ENCODE peak calls at places on chromosomes 16 and 17, in ten cellular contexts. C is RWPE1, W is fibroblast of pulmonary artery, Q is GM23338, V is lower lobe of right lung, J is colonic mucosa, U is NB4, G is brain microvascular endothelial cell, X is AG10803, N is left ventricle myocardium inferior. L is an unnamed sample.

GRCh38 chr16:5722220-5722619 is 624.6 kb upstream of the EEF2KMT start:
- DNase-seq in U (no peak), G (no peak), Q (no peak), J (no peak), V (no peak), C (no peak), X (no peak), W (no peak), N (no peak), L (no peak)

GRCh38 chr17:32208436-32208835 is 57.2 kb upstream of the RHBDL3 start:
- DNase-seq in J (no peak), U (no peak), X (no peak), W (no peak), Q (no peak), V (no peak), G (no peak), N (no peak), C (no peak), L (no peak)

GRCh38 chr16:74580828-74581227 is 26.1 kb downstream of the GLG1 start:
- DNase-seq in G (no peak), N (no peak), U (no peak), J (no peak), C (no peak), X (peak), V (no peak), Q (no peak), W (no peak), L (no peak)

GRCh38 chr16:75247249-75247648 is 4.2 kb downstream of the BCAR1 start:
- DNase-seq in W (no peak), J (no peak), U (no peak), X (no peak), N (peak), C (no peak), G (no peak), Q (no peak), V (no peak), L (no peak)

GRCh38 chr17:38877130-38877851 is 7.4 kb downstream of the LASP1 start:
- DNase-seq in U (peak), N (no peak), C (no peak), J (no peak), X (no peak), Q (peak), W (no peak), V (peak), G (no peak), L (peak)

GRCh38 chr16:31052131-31052530 is 18.8 kb downstream of the STX4 start:
- DNase-seq in J (no peak), Q (no peak), V (no peak), X (peak), U (peak), G (peak), W (peak), C (peak), N (no peak), L (no peak)

GRCh38 chr16:71618429-71618828 is 7.6 kb upstream of the MARVELD3 start:
- DNase-seq in N (no peak), Q (no peak), C (no peak), X (no peak), W (no peak), V (no peak), J (no peak), G (no peak), U (no peak), L (no peak)

GRCh38 chr16:87384162-87384999 is 805 bp upstream of the FBXO31 start:
- DNase-seq in W (no peak), N (peak), J (peak), V (peak), Q (peak), X (no peak), G (no peak), C (peak), U (peak), L (peak)

GRCh38 chr17:16968786-16969185 is 3.1 kb downstream of the TNFRSF13B start:
- DNase-seq in C (no peak), V (no peak), W (no peak), Q (no peak), X (no peak), J (no peak), G (no peak), U (no peak), N (no peak), L (no peak)

GRCh38 chr17:38349097-38349904 is 2.3 kb upstream of the SOCS7 start:
- DNase-seq in J (peak), X (peak), U (peak), G (peak), Q (peak), N (peak), C (peak), W (peak), V (peak), L (peak)

GRCh38 chr16:50862818-50863672 is 121.2 kb downstream of the CYLD start:
- DNase-seq in Q (no peak), J (no peak), W (no peak), G (no peak), N (no peak), X (no peak), V (no peak), U (no peak), C (no peak), L (peak)

GRCh38 chr17:17782425-17783120 is 54.2 kb downstream of the SREBF1 start:
- DNase-seq in U (peak), W (no peak), C (no peak), V (no peak), Q (peak), J (peak), G (no peak), X (no peak), N (no peak), L (peak)

GRCh38 chr17:64661731-64661980 is 451 bp downstream of the SMURF2 start:
- DNase-seq in N (no peak), Q (no peak), U (no peak), X (no peak), W (no peak), V (no peak), G (no peak), J (no peak), C (no peak), L (no peak)

GRCh38 chr16:66474750-66475199 is 47.7 kb downstream of the BEAN1 start:
- DNase-seq in X (no peak), J (no peak), N (no peak), Q (no peak), U (peak), C (no peak), W (no peak), V (no peak), G (no peak), L (no peak)

GRCh38 chr17:59361916-59362810 is 30.7 kb downstream of the YPEL2 start:
- DNase-seq in C (no peak), V (no peak), J (no peak), Q (no peak), U (no peak), W (peak), X (peak), G (peak), N (no peak), L (no peak)

GRCh38 chr16:21646721-21647561 is 5.5 kb downstream of the IGSF6 start:
- DNase-seq in N (no peak), X (no peak), C (no peak), W (no peak), Q (no peak), U (no peak), J (peak), G (no peak), V (no peak), L (no peak)

GRCh38 chr16:49601541-49601940 is 227.9 kb downstream of the C16orf78 start:
- DNase-seq in G (no peak), V (no peak), C (no peak), U (no peak), Q (no peak), N (no peak), X (no peak), J (no peak), W (no peak), L (no peak)

GRCh38 chr16:17407321-17407720 is 63.4 kb downstream of the XYLT1 start:
- DNase-seq in W (no peak), C (no peak), U (no peak), G (no peak), Q (no peak), N (no peak), J (no peak), X (no peak), V (no peak), L (no peak)

GRCh38 chr16:15418206-15418605 is 16.2 kb upstream of the BMERB1 start:
- DNase-seq in U (no peak), X (no peak), W (no peak), G (no peak), Q (no peak), C (no peak), N (no peak), V (no peak), J (no peak), L (no peak)

GRCh38 chr17:76270770-76271668 is 5.9 kb downstream of the UBALD2 start:
- DNase-seq in Q (no peak), C (no peak), X (no peak), V (no peak), N (no peak), W (no peak), U (no peak), J (no peak), G (no peak), L (no peak)

GRCh38 chr17:37359682-37360188 is 16.1 kb upstream of the C17orf78 start:
- DNase-seq in J (no peak), Q (no peak), V (no peak), U (no peak), W (no peak), C (no peak), N (no peak), G (no peak), X (peak), L (no peak)

GRCh38 chr17:71472809-71473789 is 647.7 kb upstream of the SOX9 start:
- DNase-seq in C (peak), X (peak), W (peak), Q (peak), J (peak), U (peak), G (peak), N (no peak), V (no peak), L (no peak)

GRCh38 chr16:66728117-66728787 is 23.2 kb downstream of the DYNC1LI2 start:
- DNase-seq in W (peak), Q (peak), U (peak), J (no peak), V (no peak), G (no peak), C (peak), X (peak), N (no peak), L (no peak)

GRCh38 chr16:30902070-30902972 is 5.9 kb downstream of the CTF1 start:
- DNase-seq in C (peak), Q (peak), X (peak), G (peak), U (peak), J (peak), N (peak), W (peak), V (peak), L (peak)

GRCh38 chr17:40903129-40903847 is 18.2 kb upstream of the KRT20 start:
- DNase-seq in N (no peak), V (no peak), J (peak), X (peak), W (peak), G (peak), C (peak), Q (no peak), U (peak), L (no peak)

GRCh38 chr16:86575754-86576557 is 2.4 kb upstream of the FOXL1 start:
- DNase-seq in V (no peak), J (peak), G (peak), C (peak), X (peak), U (peak), W (peak), Q (peak), N (peak), L (peak)

GRCh38 chr16:14302031-14302398 is 230.9 kb downstream of the MRTFB start:
- DNase-seq in G (no peak), V (no peak), N (peak), C (peak), X (peak), W (peak), J (peak), U (peak), Q (peak), L (peak)

GRCh38 chr16:64391009-64391663 is 730.7 kb downstream of the CDH11 start:
- DNase-seq in U (no peak), X (no peak), G (peak), J (no peak), Q (no peak), V (no peak), W (peak), C (peak), N (no peak), L (no peak)

GRCh38 chr17:79089720-79090502 is 15.3 kb downstream of the ENGASE start:
- DNase-seq in G (no peak), Q (no peak), U (no peak), V (no peak), N (no peak), W (no peak), J (no peak), C (no peak), X (no peak), L (no peak)
- TF ChIP-seq CTCF in G (no peak), Q (no peak), U (no peak), V (no peak), N (no peak), W (no peak), J (no peak), C (no peak), X (no peak), L (no peak)

GRCh38 chr17:27603870-27604794 is 26.9 kb upstream of the LGALS9 start:
- DNase-seq in J (peak), Q (no peak), C (no peak), N (no peak), G (no peak), W (no peak), V (no peak), X (no peak), U (no peak), L (no peak)

GRCh38 chr17:27603446-27603820 is 27.6 kb upstream of the LGALS9 start:
- DNase-seq in C (no peak), G (no peak), Q (no peak), V (no peak), X (no peak), U (no peak), J (no peak), N (no peak), W (no peak), L (no peak)

GRCh38 chr17:27601069-27601974 is 29.7 kb upstream of the LGALS9 start:
- DNase-seq in X (peak), U (peak), C (peak), W (peak), G (peak), N (peak), V (peak), Q (peak), J (peak), L (peak)

GRCh38 chr17:27601975-27602302 is 29.0 kb upstream of the LGALS9 start:
- DNase-seq in C (no peak), J (no peak), N (no peak), W (no peak), G (no peak), X (no peak), Q (no peak), U (no peak), V (no peak), L (no peak)

DNA sequence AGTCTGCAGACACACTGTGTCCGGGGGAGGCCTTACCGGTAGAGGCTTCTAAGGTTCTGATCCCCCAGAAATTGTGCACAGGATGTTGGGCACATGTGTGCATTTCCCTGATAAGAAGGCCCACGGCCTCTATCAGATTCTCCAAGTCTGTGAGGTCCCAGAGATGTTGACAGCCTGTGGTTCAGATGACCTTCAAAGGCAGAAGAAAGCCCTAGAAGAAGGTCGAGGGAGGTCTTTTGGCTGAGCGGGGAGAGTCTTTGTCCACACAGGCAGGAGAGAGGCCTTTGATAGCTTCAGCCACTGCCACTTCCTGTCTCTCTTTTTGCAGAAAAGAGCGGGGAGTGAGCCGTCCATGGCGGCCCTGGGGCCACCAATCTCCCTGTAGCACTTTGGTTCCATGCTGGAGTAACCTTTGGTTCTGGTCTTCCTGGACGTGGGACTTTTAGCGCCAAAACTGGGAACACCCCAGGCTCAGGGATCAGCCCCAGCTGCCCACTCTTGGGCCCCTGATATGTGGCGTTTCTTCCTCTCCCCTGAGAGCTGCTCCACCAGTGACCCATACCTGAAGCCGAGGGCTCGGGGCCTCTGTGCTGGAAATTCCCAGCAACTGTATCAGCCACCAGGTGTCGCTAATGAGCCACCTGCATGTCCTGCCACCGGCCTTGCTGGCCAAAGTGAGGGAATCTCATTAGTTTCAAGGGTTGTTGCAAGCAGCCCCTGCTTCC is 28.1 kb upstream of the LGALS9 start:
- DNase-seq in J (peak), W (peak), U (peak), C (peak), Q (peak), N (peak), G (peak), X (peak), V (peak), L (peak)
- TF ChIP-seq CTCF in J (peak), W (peak), U (peak), C (peak), Q (peak), N (peak), G (peak), X (peak), V (peak), L (peak)

GRCh38 chr17:74963656-74964055 is 8.9 kb downstream of the HID1 start:
- DNase-seq in N (no peak), V (no peak), X (no peak), G (no peak), W (no peak), C (no peak), U (peak), Q (peak), J (no peak), L (no peak)
- TF ChIP-seq CTCF in N (no peak), V (no peak), X (no peak), G (peak), W (peak), C (no peak), U (no peak), Q (peak), J (no peak), L (no peak)

GRCh38 chr17:44221072-44221861 is 1.8 kb upstream of the UBTF start:
- DNase-seq in Q (peak), C (peak), U (peak), W (peak), J (peak), V (peak), X (peak), N (peak), G (peak), L (peak)

GRCh38 chr17:44221862-44222111 is 2.3 kb upstream of the UBTF start:
- DNase-seq in W (no peak), N (no peak), J (no peak), U (no peak), V (no peak), X (no peak), C (peak), Q (no peak), G (no peak), L (no peak)

GRCh38 chr17:44223574-44224046 is 4.1 kb upstream of the UBTF start:
- DNase-seq in G (no peak), X (peak), V (no peak), J (peak), Q (no peak), C (no peak), U (no peak), W (peak), N (no peak), L (no peak)

GRCh38 chr17:44220211-44221071 is 966 bp upstream of the UBTF start:
- DNase-seq in U (peak), V (peak), N (peak), C (peak), J (peak), Q (peak), W (peak), X (peak), G (no peak), L (peak)

GRCh38 chr17:44222112-44222869 is 2.8 kb upstream of the UBTF start:
- DNase-seq in G (peak), X (peak), U (peak), N (peak), V (peak), J (peak), Q (peak), C (peak), W (peak), L (peak)
- TF ChIP-seq CTCF in G (peak), X (peak), U (no peak), N (peak), V (peak), J (no peak), Q (peak), C (peak), W (no peak), L (no peak)

GRCh38 chr17:77281024-77281903 is 140.5 kb downstream of the SEC14L1 start:
- DNase-seq in J (peak), C (peak), G (no peak), V (peak), X (peak), W (peak), U (no peak), Q (peak), N (peak), L (peak)
- TF ChIP-seq CTCF in J (no peak), C (peak), G (no peak), V (no peak), X (no peak), W (no peak), U (no peak), Q (peak), N (peak), L (no peak)

DNA sequence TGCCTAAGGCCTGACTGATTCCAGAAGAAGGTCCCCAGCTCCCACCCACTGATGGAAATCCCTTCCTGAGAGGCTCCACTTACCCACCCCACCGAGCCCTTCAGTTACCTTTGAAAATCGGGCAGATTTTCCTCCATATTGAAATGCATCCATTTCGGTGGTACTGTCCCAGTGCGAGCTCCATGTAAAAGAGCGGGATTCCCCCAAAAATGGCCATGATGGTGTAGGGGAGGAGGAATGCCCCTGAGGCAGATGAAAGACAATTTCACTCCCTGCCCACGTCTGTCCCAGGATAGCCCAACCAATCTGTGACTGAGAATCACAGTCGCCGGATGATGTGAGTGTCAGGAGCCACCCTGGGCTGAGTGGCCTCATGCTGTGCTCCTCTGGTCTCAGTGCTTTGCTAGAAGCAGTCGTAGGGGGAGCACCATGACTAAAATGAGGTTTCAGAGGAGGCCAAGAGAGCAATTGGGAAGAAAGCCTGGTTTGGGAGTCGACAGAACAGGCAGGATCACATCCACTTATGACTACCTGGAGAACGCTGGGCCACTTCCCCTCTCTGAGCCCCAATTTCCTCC is 16.7 kb downstream of the SLC6A4 start:
- DNase-seq in C (no peak), Q (no peak), J (no peak), X (no peak), G (no peak), W (no peak), N (no peak), U (no peak), V (no peak), L (no peak)
- TF ChIP-seq CTCF in C (no peak), Q (no peak), J (no peak), X (no peak), G (no peak), W (no peak), N (no peak), U (no peak), V (no peak), L (no peak)

DNA sequence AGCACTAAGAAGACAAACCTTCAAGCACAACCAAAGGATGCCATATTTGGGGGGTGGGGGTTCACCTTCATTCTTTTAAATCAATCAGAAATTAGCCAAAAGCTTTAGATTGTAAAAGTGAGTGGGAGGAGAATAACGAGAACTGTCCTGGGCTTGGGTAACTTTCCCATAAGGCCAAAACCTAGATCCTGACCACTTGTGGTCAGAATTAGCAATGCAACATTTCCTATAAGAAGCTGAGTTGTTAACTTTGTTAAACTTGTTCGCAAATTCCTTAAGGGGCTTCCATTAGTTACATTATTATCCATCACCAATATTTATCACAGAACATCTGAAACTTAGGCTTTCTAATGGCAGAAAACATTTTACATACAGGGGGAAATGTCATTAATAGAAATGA is 25.1 kb downstream of the STAT5B start:
- DNase-seq in Q (peak), G (no peak), X (no peak), C (no peak), W (peak), V (no peak), N (no peak), J (no peak), U (peak), L (no peak)
- TF ChIP-seq CTCF in Q (peak), G (peak), X (peak), C (peak), W (peak), V (no peak), N (peak), J (no peak), U (peak), L (no peak)

L was measured in glutamatergic neuron.